ENCODE peak calls at places on chromosome 1, in five cellular contexts. K, G, Z, A and H are unnamed samples.

GRCh38 chr1:204451352-204452124 is 39.9 kb upstream of the PPP1R15B start:
- DNase-seq in K (no peak), G (no peak), Z (no peak), A (no peak), H (no peak)

GRCh38 chr1:67335451-67335850 is 27.8 kb downstream of the IL12RB2 start:
- DNase-seq in K (no peak), G (no peak), Z (no peak), A (no peak), H (no peak)

GRCh38 chr1:92951141-92951582 is 10.1 kb downstream of the DIPK1A start:
- DNase-seq in K (peak; percentile 74), G (no peak), Z (no peak), A (no peak), H (peak; percentile 48)

GRCh38 chr1:10679521-10680220 is 116.8 kb downstream of the CASZ1 start:
- DNase-seq in K (peak; percentile 67), G (no peak), Z (no peak), A (peak; percentile 35), H (peak; percentile 79)

GRCh38 chr1:112520166-112520565 is 11.4 kb downstream of the WNT2B start:
- DNase-seq in K (no peak), G (no peak), Z (no peak), A (no peak), H (no peak)

GRCh38 chr1:220235462-220235861 is 36.8 kb downstream of the RAB3GAP2 start:
- DNase-seq in K (no peak), G (no peak), Z (no peak), A (no peak), H (no peak)

GRCh38 chr1:119781434-119782210 is 12.9 kb upstream of the HMGCS2 start:
- DNase-seq in K (no peak), G (no peak), Z (no peak), A (no peak), H (no peak)

GRCh38 chr1:65036614-65037180 is 70.3 kb upstream of the JAK1 start:
- DNase-seq in K (peak; percentile 22), G (no peak), Z (no peak), A (no peak), H (no peak)

GRCh38 chr1:77406661-77407060 is 124.8 kb downstream of the AK5 start:
- DNase-seq in K (no peak), G (no peak), Z (no peak), A (no peak), H (peak; percentile 49)

GRCh38 chr1:33482412-33482811 is 10.0 kb downstream of the ZSCAN20 start:
- DNase-seq in K (no peak), G (no peak), Z (no peak), A (no peak), H (no peak)

GRCh38 chr1:101310484-101310883 is 73.7 kb downstream of the S1PR1 start:
- DNase-seq in K (no peak), G (no peak), Z (no peak), A (no peak), H (no peak)